ENCODE peak calls at places on chromosomes 5 and 9, in nine cellular contexts. Y, T, H, O, Q, S, M, F and Z are unnamed samples.

GRCh38 chr9:68560131-68560844 is 19.6 kb upstream of the TMEM252 start:
- DNase-seq in Y (peak), T (peak), H (peak), O (no peak), Q (peak), S (peak), M (peak), F (peak), Z (peak)

GRCh38 chr9:137226338-137227056 is 805 bp upstream of the RNF224 start:
- DNase-seq in Y (no peak), T (no peak), H (no peak), O (no peak), Q (no peak), S (no peak), M (no peak), F (no peak), Z (no peak)

GRCh38 chr9:19232117-19232829 is 1.8 kb downstream of the DENND4C start:
- DNase-seq in Y (no peak), T (no peak), H (no peak), O (no peak), Q (no peak), S (no peak), M (no peak), F (no peak), Z (no peak)

GRCh38 chr9:105341784-105342183 is 97.3 kb downstream of the SLC44A1 start:
- DNase-seq in Y (no peak), T (no peak), H (no peak), O (no peak), Q (no peak), S (no peak), M (no peak), F (no peak), Z (no peak)

GRCh38 chr5:134018986-134019316 is 14.2 kb upstream of the VDAC1 start:
- DNase-seq in Y (no peak), T (no peak), H (no peak), O (no peak), Q (no peak), S (no peak), M (no peak), F (no peak), Z (no peak)

GRCh38 chr9:135794057-135794335 is 92.0 kb downstream of the KCNT1 start:
- DNase-seq in Y (no peak), T (peak), H (no peak), O (no peak), Q (no peak), S (no peak), M (no peak), F (no peak), Z (no peak)

GRCh38 chr5:133220851-133221674 is 169.2 kb downstream of the HSPA4 start:
- DNase-seq in Y (no peak), T (no peak), H (no peak), O (no peak), Q (no peak), S (no peak), M (peak), F (no peak), Z (no peak)

GRCh38 chr5:124741711-124742496 is 4.5 kb downstream of the ZNF608 start:
- DNase-seq in Y (no peak), T (no peak), H (no peak), O (no peak), Q (peak), S (no peak), M (no peak), F (no peak), Z (peak)

GRCh38 chr9:90420714-90421513 is 221.7 kb downstream of the DIRAS2 start:
- DNase-seq in Y (no peak), T (no peak), H (no peak), O (no peak), Q (no peak), S (no peak), M (no peak), F (no peak), Z (no peak)

GRCh38 chr5:136057401-136057951 is 28.7 kb downstream of the TGFBI start:
- DNase-seq in Y (no peak), T (no peak), H (no peak), O (no peak), Q (no peak), S (no peak), M (no peak), F (no peak), Z (no peak)

GRCh38 chr5:124583469-124584350 is 162.7 kb downstream of the ZNF608 start:
- DNase-seq in Y (no peak), T (no peak), H (no peak), O (no peak), Q (no peak), S (no peak), M (no peak), F (no peak), Z (peak)

GRCh38 chr5:126884269-126884819 is 107.4 kb downstream of the LMNB1 start:
- DNase-seq in Y (no peak), T (no peak), H (no peak), O (no peak), Q (no peak), S (no peak), M (no peak), F (no peak), Z (no peak)

GRCh38 chr9:10612649-10613398 is at the start of gene PTPRD:
- DNase-seq in Y (peak), T (peak), H (no peak), O (peak), Q (peak), S (peak), M (no peak), F (no peak), Z (peak)

GRCh38 chr5:160460377-160461049 is 38.9 kb downstream of the PTTG1 start:
- DNase-seq in Y (no peak), T (no peak), H (no peak), O (no peak), Q (no peak), S (no peak), M (no peak), F (no peak), Z (no peak)

GRCh38 chr9:107086460-107086859 is 196.6 kb upstream of the RAD23B start:
- DNase-seq in Y (no peak), T (no peak), H (no peak), O (no peak), Q (no peak), S (no peak), M (no peak), F (no peak), Z (no peak)

GRCh38 chr5:116473706-116474105 is 100.9 kb downstream of the SEMA6A start:
- DNase-seq in Y (no peak), T (no peak), H (no peak), O (no peak), Q (no peak), S (no peak), M (no peak), F (no peak), Z (no peak)

GRCh38 chr5:148909001-148909400 is 82.6 kb downstream of the ADRB2 start:
- DNase-seq in Y (no peak), T (no peak), H (no peak), O (no peak), Q (no peak), S (no peak), M (no peak), F (no peak), Z (no peak)

GRCh38 chr9:75880556-75880955 is 9.9 kb upstream of the PCSK5 start:
- DNase-seq in Y (no peak), T (no peak), H (no peak), O (no peak), Q (no peak), S (no peak), M (no peak), F (no peak), Z (no peak)

GRCh38 chr9:86705474-86705873 is 241.8 kb downstream of the GAS1 start:
- DNase-seq in Y (no peak), T (no peak), H (no peak), O (no peak), Q (no peak), S (no peak), M (no peak), F (no peak), Z (no peak)

GRCh38 chr9:98142182-98142924 is 23.3 kb upstream of the TRIM14 start:
- DNase-seq in Y (peak), T (no peak), H (peak), O (peak), Q (peak), S (peak), M (no peak), F (no peak), Z (no peak)

GRCh38 chr9:134518004-134518606 is 123.5 kb upstream of the COL5A1 start:
- DNase-seq in Y (peak), T (peak), H (no peak), O (no peak), Q (peak), S (peak), M (no peak), F (no peak), Z (no peak)

GRCh38 chr9:122251351-122251750 is 13.3 kb downstream of the RBM18 start:
- DNase-seq in Y (no peak), T (no peak), H (no peak), O (no peak), Q (no peak), S (no peak), M (no peak), F (no peak), Z (no peak)

GRCh38 chr9:81530407-81530810 is 158.9 kb downstream of the TLE1 start:
- DNase-seq in Y (no peak), T (no peak), H (no peak), O (no peak), Q (no peak), S (no peak), M (no peak), F (no peak), Z (no peak)
- H3K27ac ChIP-seq in Y (no peak), T (no peak), H (peak), O (no peak), Q (peak), S (no peak), M (no peak), F (no peak), Z (no peak)

GRCh38 chr5:173012882-173013281 is 29.3 kb downstream of the ATP6V0E1 start:
- DNase-seq in Y (peak), T (peak), H (no peak), O (no peak), Q (no peak), S (peak), M (peak), F (no peak), Z (no peak)
- H3K27ac ChIP-seq in Y (peak), T (no peak), H (no peak), O (no peak), Q (peak), S (no peak), M (no peak), F (no peak), Z (no peak)

DNA sequence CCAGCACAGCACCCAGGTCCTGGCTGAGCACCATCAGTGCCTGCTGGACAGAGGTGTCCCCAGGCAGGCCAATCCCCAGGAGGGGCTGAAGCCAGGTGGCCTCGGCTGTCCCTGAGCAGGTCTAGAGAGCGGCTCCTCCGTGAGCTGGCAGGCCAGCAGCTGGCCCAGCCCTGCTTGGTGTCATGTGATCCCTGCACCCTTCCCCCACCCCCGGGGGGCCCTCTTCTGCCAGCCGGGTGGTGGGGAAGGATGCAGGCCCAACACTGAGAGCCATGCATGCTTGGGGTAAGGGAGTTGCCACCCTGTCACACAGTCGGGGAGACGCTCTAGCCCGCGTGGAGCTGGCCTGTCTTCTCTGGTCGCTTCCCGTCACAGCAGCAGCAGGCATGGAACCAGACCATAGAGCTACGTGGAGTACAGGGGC is 7.1 kb downstream of the RALGDS start:
- DNase-seq in Y (peak), T (peak), H (peak), O (no peak), Q (no peak), S (peak), M (no peak), F (no peak), Z (no peak)
- H3K27ac ChIP-seq in Y (peak), T (peak), H (peak), O (peak), Q (peak), S (peak), M (peak), F (no peak), Z (peak)

GRCh38 chr9:31608413-31608812 is 776.0 kb upstream of the ACO1 start:
- DNase-seq in Y (no peak), T (no peak), H (no peak), O (no peak), Q (no peak), S (no peak), M (no peak), F (no peak), Z (no peak)

GRCh38 chr9:31601666-31602065 is 782.8 kb upstream of the ACO1 start:
- DNase-seq in Y (no peak), T (no peak), H (no peak), O (no peak), Q (no peak), S (no peak), M (no peak), F (no peak), Z (no peak)

GRCh38 chr9:31606678-31607077 is 777.8 kb upstream of the ACO1 start:
- DNase-seq in Y (no peak), T (no peak), H (no peak), O (no peak), Q (no peak), S (no peak), M (no peak), F (no peak), Z (no peak)

GRCh38 chr9:31604516-31604915 is 779.9 kb upstream of the ACO1 start:
- DNase-seq in Y (no peak), T (no peak), H (no peak), O (no peak), Q (no peak), S (no peak), M (no peak), F (no peak), Z (peak)

GRCh38 chr9:31605164-31605563 is 779.3 kb upstream of the ACO1 start:
- DNase-seq in Y (no peak), T (no peak), H (no peak), O (no peak), Q (no peak), S (no peak), M (no peak), F (no peak), Z (no peak)
- H3K27ac ChIP-seq in Y (no peak), T (no peak), H (no peak), O (no peak), Q (no peak), S (no peak), M (no peak), F (no peak), Z (no peak)

GRCh38 chr9:127899200-127899943 is at the start of gene ST6GALNAC6:
- DNase-seq in Y (peak), T (peak), H (peak), O (no peak), Q (peak), S (peak), M (peak), F (peak), Z (peak)
- H3K27ac ChIP-seq in Y (peak), T (peak), H (peak), O (peak), Q (peak), S (peak), M (peak), F (peak), Z (peak)

DNA sequence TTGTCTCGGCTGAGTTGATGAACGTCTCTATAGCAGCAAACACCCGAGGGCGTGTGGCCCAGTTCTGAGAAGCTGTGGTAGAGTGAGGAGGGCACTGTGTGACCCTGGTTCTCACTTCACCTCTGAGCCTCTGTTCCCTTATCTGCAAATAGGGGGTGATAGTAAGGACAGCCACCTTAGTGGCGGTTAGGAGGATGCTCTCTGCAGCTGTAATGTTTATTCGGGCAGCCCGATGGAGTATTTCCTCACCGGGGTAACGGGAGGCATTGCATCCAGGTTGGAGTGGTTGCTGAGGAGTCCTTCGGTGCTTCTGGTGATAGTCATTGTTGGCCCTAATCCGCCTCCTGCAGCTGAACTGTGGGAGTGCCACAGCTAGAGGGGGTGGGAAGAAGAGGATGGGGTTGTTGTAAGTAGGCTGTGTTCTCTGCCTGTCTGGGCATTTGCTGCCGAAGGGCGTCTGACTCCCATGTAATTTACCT is 13.9 kb downstream of the PRRC2B start:
- DNase-seq in Y (peak), T (no peak), H (no peak), O (peak), Q (no peak), S (no peak), M (no peak), F (peak), Z (peak)
- H3K27ac ChIP-seq in Y (peak), T (no peak), H (peak), O (peak), Q (peak), S (no peak), M (no peak), F (peak), Z (peak)

GRCh38 chr5:42751044-42751443 is 5.6 kb upstream of the CCDC152 start:
- DNase-seq in Y (no peak), T (no peak), H (no peak), O (no peak), Q (peak), S (no peak), M (no peak), F (no peak), Z (no peak)
- H3K27ac ChIP-seq in Y (no peak), T (no peak), H (no peak), O (no peak), Q (no peak), S (no peak), M (no peak), F (no peak), Z (no peak)

GRCh38 chr9:127557466-127557869 is 54.6 kb upstream of the STXBP1 start:
- DNase-seq in Y (peak), T (no peak), H (no peak), O (no peak), Q (no peak), S (no peak), M (no peak), F (peak), Z (peak)

GRCh38 chr9:127559247-127559680 is 52.8 kb upstream of the STXBP1 start:
- DNase-seq in Y (no peak), T (no peak), H (no peak), O (no peak), Q (no peak), S (no peak), M (no peak), F (no peak), Z (no peak)

GRCh38 chr9:127558581-127559246 is 53.4 kb upstream of the STXBP1 start:
- DNase-seq in Y (no peak), T (no peak), H (no peak), O (no peak), Q (no peak), S (no peak), M (no peak), F (no peak), Z (no peak)

GRCh38 chr9:127556871-127557270 is 55.2 kb upstream of the STXBP1 start:
- DNase-seq in Y (peak), T (no peak), H (no peak), O (no peak), Q (no peak), S (no peak), M (no peak), F (no peak), Z (no peak)

DNA sequence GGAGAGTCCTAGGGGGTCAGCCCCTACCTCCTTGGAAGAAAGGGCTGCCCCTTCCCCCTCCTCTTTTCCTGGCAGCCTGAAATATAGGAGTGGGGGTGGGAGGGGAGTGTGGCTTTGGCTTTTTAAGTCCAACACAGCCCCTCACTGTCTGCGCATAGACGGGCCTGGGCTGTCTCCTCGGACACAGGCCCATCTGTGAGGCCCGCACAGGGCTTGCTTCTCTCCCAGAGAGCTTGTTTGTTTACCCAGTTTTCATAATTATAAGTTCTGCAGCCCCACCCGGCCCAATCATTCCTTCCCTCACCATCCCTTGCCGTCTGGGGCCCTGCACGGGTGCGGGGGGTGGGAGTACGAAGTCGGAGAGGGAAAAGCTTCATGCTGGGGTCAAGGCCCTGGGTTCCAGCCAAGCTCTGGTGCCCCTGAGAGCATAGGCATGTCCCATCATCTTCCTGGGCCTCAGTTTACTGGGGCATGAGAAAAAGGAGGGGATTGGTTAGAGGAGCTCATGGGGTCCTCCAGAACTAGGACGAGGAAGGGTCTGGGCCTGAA is 54.0 kb upstream of the STXBP1 start:
- DNase-seq in Y (no peak), T (no peak), H (no peak), O (no peak), Q (no peak), S (no peak), M (no peak), F (no peak), Z (no peak)
- H3K27ac ChIP-seq in Y (peak), T (peak), H (peak), O (peak), Q (peak), S (peak), M (peak), F (peak), Z (peak)